ENCODE peak calls at places on chromosomes 2 and 18, in nine cellular contexts. P, W, X, S, B, O, E, N and M are unnamed samples. For H3K9me3, the result is how much of the 10 kb centered on the place peaks cover.

GRCh38 chr2:231721641-231722310 is 13.5 kb downstream of the PTMA start:
- DNase-seq in P (no peak), X (no peak), N (no peak), O (peak), E (no peak), W (no peak), B (no peak), S (no peak), M (no peak)

GRCh38 chr2:16012626-16013501 is 72.5 kb downstream of the MYCN start:
- DNase-seq in B (no peak), O (no peak), E (peak), P (peak), N (no peak), S (no peak), X (no peak), W (no peak), M (no peak)

GRCh38 chr18:79583426-79583825 is 96.2 kb upstream of the CTDP1 start:
- DNase-seq in O (no peak), X (no peak), W (no peak), S (no peak), E (peak), B (no peak), P (no peak), N (no peak), M (no peak)

GRCh38 chr2:46294185-46294836 is 2.9 kb upstream of the EPAS1 start:
- DNase-seq in W (peak), B (peak), P (peak), S (peak), N (no peak), X (no peak), E (peak), O (no peak), M (no peak)

GRCh38 chr2:240789501-240790369 is 30.3 kb downstream of the KIF1A start:
- DNase-seq in X (no peak), W (no peak), E (no peak), N (peak), O (peak), S (no peak), P (no peak), B (no peak), M (no peak)

GRCh38 chr2:205477016-205477705 is 205.1 kb upstream of the NRP2 start:
- DNase-seq in X (no peak), W (peak), S (no peak), O (no peak), P (no peak), B (no peak), E (no peak), N (no peak), M (no peak)

GRCh38 chr2:224562831-224563230 is 22.3 kb downstream of the CUL3 start:
- DNase-seq in O (no peak), N (no peak), W (no peak), S (no peak), B (no peak), P (no peak), X (no peak), E (no peak), M (no peak)

GRCh38 chr18:63889641-63890040 is 2.1 kb downstream of the SERPINB2 start:
- DNase-seq in N (no peak), O (no peak), S (no peak), E (no peak), P (no peak), B (no peak), W (no peak), X (no peak), M (no peak)

GRCh38 chr2:64021578-64021977 is 2.4 kb upstream of the VPS54 start:
- DNase-seq in N (no peak), E (no peak), B (no peak), S (no peak), P (no peak), X (no peak), O (no peak), W (peak), M (no peak)

GRCh38 chr2:150137338-150137737 is 350.1 kb downstream of the RND3 start:
- DNase-seq in B (no peak), S (no peak), N (no peak), E (no peak), O (no peak), W (no peak), X (no peak), P (no peak), M (no peak)

GRCh38 chr2:191265311-191266170 is 20.3 kb downstream of the MYO1B start:
- DNase-seq in E (no peak), N (peak), O (no peak), W (no peak), B (no peak), P (peak), X (no peak), S (no peak), M (peak)

GRCh38 chr2:46351388-46352141 is 54.4 kb downstream of the EPAS1 start:
- DNase-seq in O (no peak), E (peak), X (no peak), P (no peak), B (no peak), N (peak), W (no peak), S (no peak), M (no peak)

GRCh38 chr2:3953117-3953516 is 249.7 kb downstream of the DCDC2C start:
- DNase-seq in X (no peak), P (no peak), O (no peak), S (no peak), N (no peak), W (no peak), E (no peak), B (no peak), M (no peak)

GRCh38 chr2:75276093-75277055 is 77.1 kb upstream of the TACR1 start:
- DNase-seq in N (no peak), X (no peak), O (no peak), P (no peak), B (no peak), S (no peak), W (peak), E (no peak), M (no peak)

GRCh38 chr18:33010149-33010548 is 237.3 kb upstream of the KLHL14 start:
- DNase-seq in O (no peak), N (no peak), B (no peak), S (no peak), W (no peak), P (no peak), E (no peak), X (no peak), M (no peak)

GRCh38 chr2:69195706-69196105 is 182.7 kb downstream of the ANTXR1 start:
- DNase-seq in P (no peak), S (no peak), E (no peak), O (no peak), N (no peak), B (no peak), X (no peak), W (no peak), M (no peak)

GRCh38 chr2:72983500-72984039 is 66.3 kb downstream of the EMX1 start:
- DNase-seq in W (no peak), S (no peak), N (no peak), O (no peak), X (no peak), B (peak), P (peak), E (no peak), M (no peak)

GRCh38 chr2:137826373-137827372 is 137.6 kb upstream of the HNMT start:
- DNase-seq in N (no peak), E (no peak), B (no peak), S (no peak), W (no peak), P (no peak), X (no peak), O (no peak), M (no peak)

GRCh38 chr2:16851131-16851530 is 185.5 kb upstream of the CYRIA start:
- DNase-seq in W (no peak), O (no peak), N (no peak), B (no peak), E (no peak), S (no peak), P (no peak), X (no peak), M (no peak)

GRCh38 chr2:152717242-152718046 is at the start of gene PRPF40A:
- DNase-seq in W (peak), O (peak), E (peak), S (peak), B (peak), X (peak), P (peak), N (peak), M (peak)

GRCh38 chr2:241849616-241850543 is 8.8 kb downstream of the PDCD1 start:
- DNase-seq in X (no peak), W (no peak), S (no peak), O (peak), N (no peak), E (no peak), P (no peak), B (no peak), M (no peak)

GRCh38 chr2:200603972-200604371 is 18.2 kb downstream of the AOX1 start:
- DNase-seq in P (no peak), W (peak), S (no peak), X (no peak), E (no peak), B (no peak), O (no peak), N (no peak), M (no peak)

GRCh38 chr2:545228-545627 is 132.0 kb downstream of the TMEM18 start:
- DNase-seq in N (no peak), E (no peak), W (no peak), S (no peak), P (no peak), O (no peak), X (no peak), B (no peak), M (no peak)
- H3K27ac ChIP-seq in N (no peak), E (no peak), W (no peak), S (no peak), P (no peak), O (no peak), X (no peak), B (no peak), M (no peak)

GRCh38 chr2:61017556-61018318 is at the start of the genes PEX13 and PUS10:
- DNase-seq in E (peak), W (peak), X (peak), O (peak), N (peak), P (peak), B (peak), S (peak), M (peak)

GRCh38 chr2:61018319-61018750 is 280 bp upstream of the PUS10 start:
- DNase-seq in N (no peak), E (no peak), P (no peak), B (no peak), S (no peak), O (no peak), W (no peak), X (no peak), M (no peak)

GRCh38 chr2:61023670-61024069 is 5.6 kb upstream of the PUS10 start:
- DNase-seq in N (no peak), B (no peak), P (no peak), E (no peak), W (no peak), O (no peak), S (no peak), X (no peak), M (no peak)

GRCh38 chr2:61018798-61019197 is 743 bp upstream of the PUS10 start:
- DNase-seq in W (no peak), N (no peak), O (no peak), P (no peak), B (no peak), E (no peak), X (no peak), S (no peak), M (no peak)

DNA sequence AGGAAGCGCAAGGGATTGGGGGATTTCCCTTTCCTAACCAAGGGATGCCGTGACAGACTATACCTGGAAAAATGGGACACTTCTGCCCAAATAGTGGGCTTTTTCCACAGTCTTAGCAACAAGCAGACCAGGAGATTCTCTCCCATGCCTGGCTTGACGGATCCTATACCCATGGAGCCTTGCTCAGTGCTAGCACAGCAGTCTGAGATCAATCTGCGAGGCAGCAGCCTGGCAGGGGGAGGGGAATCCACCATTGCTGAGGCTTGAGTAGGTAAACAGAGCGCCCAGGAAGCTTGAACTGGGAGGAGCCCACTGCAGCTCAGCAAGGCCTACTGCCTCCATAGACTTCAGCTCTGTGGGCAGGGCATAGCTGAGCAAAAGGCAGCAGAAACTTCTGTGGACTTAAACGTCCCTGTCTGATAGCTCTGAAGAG is 3.2 kb upstream of the PUS10 start:
- DNase-seq in B (no peak), P (no peak), E (no peak), S (no peak), N (no peak), W (no peak), X (no peak), O (no peak), M (no peak)
- H3K9me3 ChIP-seq in B (under half), P (under half), E (under half), S (under half), N (under half), W (under half), X (under half), O (under half), M (under half)

DNA sequence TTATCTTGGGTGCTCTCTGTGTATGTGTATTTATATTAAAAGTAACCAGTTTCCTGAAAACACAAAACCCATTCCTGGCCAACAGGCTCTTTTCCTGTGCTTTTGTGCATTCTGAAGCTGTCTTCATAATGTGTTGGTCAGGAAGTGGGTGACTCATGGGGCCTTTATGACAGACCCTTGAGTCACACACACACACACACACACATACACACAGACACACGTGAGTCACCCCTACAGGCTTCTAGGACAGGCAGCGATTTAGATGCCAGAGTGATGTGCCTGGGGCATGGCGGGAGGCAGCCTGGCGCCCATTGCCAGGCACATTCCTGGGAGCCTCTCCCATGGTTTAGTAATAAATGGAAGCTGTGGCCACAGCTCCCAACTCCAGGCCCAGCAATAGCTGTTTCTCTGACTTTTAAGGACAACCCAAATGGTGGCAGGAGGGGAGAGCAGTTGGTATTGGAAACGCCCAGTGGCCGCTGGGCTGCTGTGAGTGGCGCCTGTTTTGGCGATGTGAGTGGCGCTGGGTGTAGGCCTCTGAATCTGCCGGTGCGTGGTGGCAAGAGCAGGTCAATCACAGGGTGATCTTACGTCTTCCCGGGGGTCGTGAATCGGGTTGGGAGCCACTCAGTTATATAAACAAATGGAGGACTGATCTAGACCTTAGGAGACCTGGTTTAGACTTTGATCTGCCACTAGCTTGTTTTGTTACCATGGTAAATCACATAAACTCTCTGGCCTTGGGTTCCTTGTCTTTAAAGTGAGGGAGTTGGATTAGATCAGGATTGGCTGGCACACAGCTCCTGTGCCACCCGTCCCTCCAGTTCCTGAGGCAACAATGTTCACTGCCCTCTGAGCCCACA is 150.7 kb upstream of the DLX2 start:
- DNase-seq in O (no peak), X (no peak), N (peak), W (peak), S (no peak), E (peak), P (peak), B (peak), M (no peak)
- H3K27ac ChIP-seq in O (no peak), X (peak), N (peak), W (peak), S (peak), E (peak), P (no peak), B (no peak), M (no peak)

DNA sequence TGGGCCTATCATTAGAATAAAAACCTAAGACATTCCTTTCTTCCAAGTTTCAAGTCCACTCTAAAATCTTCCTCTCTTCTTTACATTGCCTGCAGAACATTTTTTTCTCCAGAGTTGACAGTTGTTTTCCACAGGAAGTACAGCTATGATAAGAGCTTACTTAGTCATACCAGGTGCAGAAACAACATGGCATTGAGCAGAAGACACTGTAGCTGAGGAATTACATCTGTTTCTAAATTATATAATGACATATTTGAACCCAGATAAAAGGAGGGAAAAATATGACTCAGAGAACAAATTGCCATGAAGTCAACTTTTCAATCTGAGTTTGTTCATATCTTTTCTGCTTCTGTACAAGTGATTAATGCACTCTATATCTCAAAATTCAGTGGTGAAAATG is 30.2 kb downstream of the CMPK2 start:
- DNase-seq in O (no peak), P (no peak), S (no peak), X (no peak), W (no peak), N (no peak), B (no peak), E (no peak), M (no peak)
- H3K9me3 ChIP-seq in O (under half), P (under half), S (under half), X (under half), W (under half), N (under half), B (under half), E (under half), M (under half)

DNA sequence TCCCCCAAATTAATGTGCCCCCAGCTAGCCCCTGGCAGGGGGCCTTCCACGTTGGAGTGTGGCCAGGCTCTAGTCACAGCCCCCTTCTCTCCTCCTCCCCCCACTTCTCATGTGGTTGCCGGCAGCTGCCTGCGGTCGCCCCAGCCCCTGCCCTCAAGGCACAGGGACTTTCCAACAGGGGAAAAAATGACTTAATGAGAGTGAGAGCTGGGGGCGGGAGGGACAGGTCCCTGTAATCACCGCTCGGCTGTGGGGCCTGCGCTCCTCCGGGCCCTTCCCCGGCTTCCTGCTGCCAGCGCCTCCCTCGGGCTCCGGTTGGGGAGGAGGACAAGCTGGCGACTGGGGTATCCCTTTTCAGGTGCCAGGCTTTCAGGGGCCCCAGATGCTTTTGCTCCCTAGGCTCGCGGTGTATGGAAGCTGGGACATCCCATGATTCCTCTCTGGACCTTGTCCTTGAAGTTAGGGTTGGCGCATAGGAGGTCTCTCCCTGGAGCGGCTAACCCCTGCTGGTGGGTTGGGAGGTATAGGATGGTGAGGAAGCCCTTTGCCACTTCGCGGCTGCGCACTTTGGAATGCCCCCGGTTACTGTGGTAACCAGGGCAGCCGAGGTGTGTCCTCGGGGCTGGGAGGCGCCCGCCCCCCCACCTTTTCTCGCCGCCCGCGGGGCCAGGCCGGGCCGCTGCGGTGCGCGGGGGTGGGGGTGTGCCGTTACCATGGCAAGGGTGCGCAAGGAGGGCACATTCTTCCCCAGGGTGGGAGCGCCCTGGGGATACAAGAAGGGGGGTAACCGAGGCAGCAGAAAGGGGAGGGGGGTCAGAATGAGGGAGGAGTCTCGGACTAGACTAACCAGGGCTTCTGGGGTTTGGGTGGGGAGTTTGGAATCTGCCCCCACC is 16.1 kb downstream of the WNT10A start:
- DNase-seq in O (no peak), P (peak), S (peak), X (peak), B (no peak), N (no peak), W (no peak), E (no peak), M (no peak)
- H3K27ac ChIP-seq in O (no peak), P (no peak), S (no peak), X (no peak), B (no peak), N (no peak), W (no peak), E (no peak), M (no peak)

DNA sequence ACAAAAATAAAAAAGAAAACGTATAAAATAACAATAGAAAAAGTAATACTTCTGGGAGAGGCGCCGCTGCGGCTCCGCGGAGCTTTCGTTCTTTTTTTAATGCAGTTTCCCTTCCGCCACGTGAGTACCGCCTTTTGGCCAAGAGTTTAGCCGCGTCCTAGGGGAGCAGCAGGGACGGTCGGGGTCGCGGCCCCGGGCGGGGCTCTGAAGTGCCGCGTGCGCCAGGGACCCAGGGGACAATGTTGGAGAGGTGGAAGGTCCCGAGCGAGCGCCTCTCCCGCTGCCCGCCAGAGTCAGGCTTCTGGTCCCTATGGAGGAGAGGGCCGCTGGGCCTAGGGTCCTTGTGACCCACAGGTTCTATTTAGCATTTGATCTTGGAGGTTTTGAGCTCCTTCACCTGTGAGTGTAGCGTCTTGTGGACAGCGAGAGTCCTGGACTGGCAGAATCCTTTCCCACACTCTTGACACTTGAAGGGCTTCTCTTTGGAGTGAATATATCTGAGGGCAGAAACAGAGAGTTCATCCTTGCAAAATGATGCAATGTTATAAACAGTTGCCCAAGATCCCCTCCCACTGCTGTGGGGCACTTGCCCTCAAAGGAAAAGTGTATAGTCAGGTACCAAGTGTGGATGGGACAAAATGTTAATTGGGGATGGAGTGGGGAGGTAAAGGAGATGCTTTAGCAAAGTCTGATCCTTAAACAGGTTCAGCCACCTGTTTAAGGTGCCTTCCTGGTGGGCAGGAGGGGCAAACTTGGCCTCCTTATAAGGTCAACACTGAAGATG is 6.3 kb downstream of the OSR1 start:
- DNase-seq in B (no peak), N (no peak), P (no peak), O (no peak), E (no peak), S (no peak), X (no peak), W (no peak), M (no peak)
- H3K9me3 ChIP-seq in B (under half), N (under half), P (under half), O (under half), E (under half), S (under half), X (under half), W (under half), M (under half)